ENCODE peak calls at places on chromosomes 16 and 17, in ten cellular contexts. One of them, this sample, is unnamed.
A peak's percentile ranks its signal among the peaks of the same experiment; 100 is the strongest.

GRCh38 chr16:1054660-1055556 is 17.6 kb upstream of the SSTR5 start:
- DNase-seq in brain microvascular endothelial cell: no peak
- DNase-seq in AG09309: no peak
- DNase-seq in A549: peak; percentile 77
- DNase-seq in fibroblast of pulmonary artery: peak; percentile 60
- DNase-seq in body of pancreas: peak; percentile 71
- DNase-seq in Panc1: no peak
- DNase-seq in Caco-2: peak; percentile 71
- DNase-seq in heart left ventricle: peak; percentile 55
- DNase-seq in upper lobe of right lung: peak; percentile 78
- DNase-seq in this sample: peak; percentile 5

GRCh38 chr17:14760212-14760611 is 459.3 kb downstream of the HS3ST3B1 start:
- DNase-seq in brain microvascular endothelial cell: no peak
- DNase-seq in AG09309: no peak
- DNase-seq in A549: no peak
- DNase-seq in fibroblast of pulmonary artery: no peak
- DNase-seq in body of pancreas: no peak
- DNase-seq in Panc1: no peak
- DNase-seq in Caco-2: no peak
- DNase-seq in heart left ventricle: no peak
- DNase-seq in upper lobe of right lung: no peak
- DNase-seq in this sample: no peak

GRCh38 chr17:19263621-19264010 is 26.4 kb downstream of the EPN2 start:
- DNase-seq in brain microvascular endothelial cell: peak; percentile 65
- DNase-seq in AG09309: no peak
- DNase-seq in A549: no peak
- DNase-seq in fibroblast of pulmonary artery: peak; percentile 21
- DNase-seq in body of pancreas: no peak
- DNase-seq in Panc1: no peak
- DNase-seq in Caco-2: no peak
- DNase-seq in heart left ventricle: peak; percentile 54
- DNase-seq in upper lobe of right lung: no peak
- DNase-seq in this sample: no peak

GRCh38 chr17:1399366-1399678 is 700 bp downstream of the YWHAE start:
- DNase-seq in brain microvascular endothelial cell: no peak
- DNase-seq in AG09309: no peak
- DNase-seq in A549: no peak
- DNase-seq in fibroblast of pulmonary artery: no peak
- DNase-seq in body of pancreas: no peak
- DNase-seq in Panc1: no peak
- DNase-seq in Caco-2: no peak
- DNase-seq in heart left ventricle: no peak
- DNase-seq in upper lobe of right lung: peak; percentile 82
- DNase-seq in this sample: no peak

GRCh38 chr17:80363518-80364090 is 51.4 kb upstream of the ENDOV start:
- DNase-seq in brain microvascular endothelial cell: no peak
- DNase-seq in AG09309: no peak
- DNase-seq in A549: no peak
- DNase-seq in fibroblast of pulmonary artery: no peak
- DNase-seq in body of pancreas: peak; percentile 95
- DNase-seq in Panc1: no peak
- DNase-seq in Caco-2: no peak
- DNase-seq in heart left ventricle: peak; percentile 22
- DNase-seq in upper lobe of right lung: no peak
- DNase-seq in this sample: no peak

GRCh38 chr16:23700509-23700908 is 12.5 kb downstream of the ERN2 start:
- DNase-seq in brain microvascular endothelial cell: no peak
- DNase-seq in AG09309: no peak
- DNase-seq in A549: no peak
- DNase-seq in fibroblast of pulmonary artery: no peak
- DNase-seq in body of pancreas: no peak
- DNase-seq in Panc1: no peak
- DNase-seq in Caco-2: peak; percentile 10
- DNase-seq in heart left ventricle: no peak
- DNase-seq in upper lobe of right lung: no peak
- DNase-seq in this sample: no peak

GRCh38 chr17:11264183-11264871 is 23.3 kb downstream of the SHISA6 start:
- DNase-seq in brain microvascular endothelial cell: no peak
- DNase-seq in AG09309: no peak
- DNase-seq in A549: peak; percentile 15
- DNase-seq in fibroblast of pulmonary artery: no peak
- DNase-seq in body of pancreas: no peak
- DNase-seq in Panc1: no peak
- DNase-seq in Caco-2: no peak
- DNase-seq in heart left ventricle: no peak
- DNase-seq in upper lobe of right lung: no peak
- DNase-seq in this sample: no peak

GRCh38 chr16:54407596-54407995 is 121.0 kb upstream of the IRX3 start:
- DNase-seq in brain microvascular endothelial cell: peak; percentile 6
- DNase-seq in AG09309: no peak
- DNase-seq in A549: no peak
- DNase-seq in fibroblast of pulmonary artery: peak; percentile 40
- DNase-seq in body of pancreas: no peak
- DNase-seq in Panc1: no peak
- DNase-seq in Caco-2: no peak
- DNase-seq in heart left ventricle: no peak
- DNase-seq in upper lobe of right lung: no peak
- DNase-seq in this sample: peak; percentile 58

GRCh38 chr17:68600881-68601564 is at the start of gene FAM20A:
- DNase-seq in brain microvascular endothelial cell: no peak
- DNase-seq in AG09309: no peak
- DNase-seq in A549: peak; percentile 45
- DNase-seq in fibroblast of pulmonary artery: no peak
- DNase-seq in body of pancreas: peak; percentile 54
- DNase-seq in Panc1: no peak
- DNase-seq in Caco-2: peak; percentile 18
- DNase-seq in heart left ventricle: peak; percentile 62
- DNase-seq in upper lobe of right lung: peak; percentile 91
- DNase-seq in this sample: no peak

GRCh38 chr17:5584383-5584951 is at the start of gene NLRP1:
- DNase-seq in brain microvascular endothelial cell: peak; percentile 87
- DNase-seq in AG09309: peak; percentile 80
- DNase-seq in A549: no peak
- DNase-seq in fibroblast of pulmonary artery: peak; percentile 97
- DNase-seq in body of pancreas: peak; percentile 64
- DNase-seq in Panc1: no peak
- DNase-seq in Caco-2: no peak
- DNase-seq in heart left ventricle: peak; percentile 91
- DNase-seq in upper lobe of right lung: peak; percentile 93
- DNase-seq in this sample: peak; percentile 59

GRCh38 chr16:6682142-6682811 is 650.4 kb upstream of the RBFOX1 start:
- DNase-seq in brain microvascular endothelial cell: no peak
- DNase-seq in AG09309: no peak
- DNase-seq in A549: peak; percentile 3
- DNase-seq in fibroblast of pulmonary artery: no peak
- DNase-seq in body of pancreas: peak; percentile 33
- DNase-seq in Panc1: peak; percentile 7
- DNase-seq in Caco-2: peak; percentile 35
- DNase-seq in heart left ventricle: no peak
- DNase-seq in upper lobe of right lung: peak; percentile 68
- DNase-seq in this sample: no peak

GRCh38 chr17:82320956-82321927 is 3.8 kb upstream of the CD7 start:
- DNase-seq in brain microvascular endothelial cell: no peak
- DNase-seq in AG09309: no peak
- DNase-seq in A549: peak; percentile 66
- DNase-seq in fibroblast of pulmonary artery: peak; percentile 16
- DNase-seq in body of pancreas: no peak
- DNase-seq in Panc1: no peak
- DNase-seq in Caco-2: peak; percentile 83
- DNase-seq in heart left ventricle: no peak
- DNase-seq in upper lobe of right lung: peak; percentile 77
- DNase-seq in this sample: no peak

GRCh38 chr17:74601944-74602572 is 10.0 kb upstream of the CD300LD start:
- DNase-seq in brain microvascular endothelial cell: peak; percentile 18
- DNase-seq in AG09309: no peak
- DNase-seq in A549: peak; percentile 79
- DNase-seq in fibroblast of pulmonary artery: peak; percentile 49
- DNase-seq in body of pancreas: peak; percentile 19
- DNase-seq in Panc1: peak; percentile 33
- DNase-seq in Caco-2: peak; percentile 55
- DNase-seq in heart left ventricle: no peak
- DNase-seq in upper lobe of right lung: no peak
- DNase-seq in this sample: no peak
- TF ChIP-seq CTCF in brain microvascular endothelial cell: peak; percentile 55
- TF ChIP-seq CTCF in AG09309: peak; percentile 70
- TF ChIP-seq CTCF in A549: peak; percentile 96
- TF ChIP-seq CTCF in fibroblast of pulmonary artery: peak; percentile 67
- TF ChIP-seq CTCF in body of pancreas: peak; percentile 25
- TF ChIP-seq CTCF in Panc1: peak; percentile 92
- TF ChIP-seq CTCF in Caco-2: peak; percentile 81
- TF ChIP-seq CTCF in heart left ventricle: peak; percentile 41
- TF ChIP-seq CTCF in upper lobe of right lung: peak; percentile 65
- TF ChIP-seq CTCF in this sample: peak; percentile 62

GRCh38 chr16:73065617-73066313 is 17.8 kb upstream of the ZFHX3 start:
- DNase-seq in brain microvascular endothelial cell: no peak
- DNase-seq in AG09309: no peak
- DNase-seq in A549: no peak
- DNase-seq in fibroblast of pulmonary artery: no peak
- DNase-seq in body of pancreas: no peak
- DNase-seq in Panc1: no peak
- DNase-seq in Caco-2: no peak
- DNase-seq in heart left ventricle: peak; percentile 44
- DNase-seq in upper lobe of right lung: peak; percentile 71
- DNase-seq in this sample: no peak

GRCh38 chr16:73066321-73066926 is 18.5 kb upstream of the ZFHX3 start:
- DNase-seq in brain microvascular endothelial cell: no peak
- DNase-seq in AG09309: no peak
- DNase-seq in A549: no peak
- DNase-seq in fibroblast of pulmonary artery: no peak
- DNase-seq in body of pancreas: no peak
- DNase-seq in Panc1: no peak
- DNase-seq in Caco-2: no peak
- DNase-seq in heart left ventricle: no peak
- DNase-seq in upper lobe of right lung: no peak
- DNase-seq in this sample: no peak

GRCh38 chr16:73068546-73069401 is 20.8 kb upstream of the ZFHX3 start:
- DNase-seq in brain microvascular endothelial cell: peak; percentile 98
- DNase-seq in AG09309: peak; percentile 93
- DNase-seq in A549: no peak
- DNase-seq in fibroblast of pulmonary artery: peak; percentile 97
- DNase-seq in body of pancreas: peak; percentile 69
- DNase-seq in Panc1: no peak
- DNase-seq in Caco-2: no peak
- DNase-seq in heart left ventricle: peak; percentile 90
- DNase-seq in upper lobe of right lung: peak; percentile 90
- DNase-seq in this sample: no peak

GRCh38 chr16:73067671-73068545 is 20.0 kb upstream of the ZFHX3 start:
- DNase-seq in brain microvascular endothelial cell: no peak
- DNase-seq in AG09309: no peak
- DNase-seq in A549: no peak
- DNase-seq in fibroblast of pulmonary artery: no peak
- DNase-seq in body of pancreas: no peak
- DNase-seq in Panc1: no peak
- DNase-seq in Caco-2: no peak
- DNase-seq in heart left ventricle: no peak
- DNase-seq in upper lobe of right lung: no peak
- DNase-seq in this sample: no peak

GRCh38 chr16:73066927-73067670 is 19.2 kb upstream of the ZFHX3 start:
- DNase-seq in brain microvascular endothelial cell: peak; percentile 72
- DNase-seq in AG09309: no peak
- DNase-seq in A549: no peak
- DNase-seq in fibroblast of pulmonary artery: peak; percentile 82
- DNase-seq in body of pancreas: no peak
- DNase-seq in Panc1: no peak
- DNase-seq in Caco-2: no peak
- DNase-seq in heart left ventricle: peak; percentile 31
- DNase-seq in upper lobe of right lung: no peak
- DNase-seq in this sample: no peak
- H3K4me3 ChIP-seq in brain microvascular endothelial cell: peak overlapping the region; percentile 30
- H3K4me3 ChIP-seq in AG09309: no peak overlapping the region
- H3K4me3 ChIP-seq in A549: no peak overlapping the region
- H3K4me3 ChIP-seq in fibroblast of pulmonary artery: no peak overlapping the region
- H3K4me3 ChIP-seq in body of pancreas: no peak overlapping the region
- H3K4me3 ChIP-seq in Panc1: no peak overlapping the region
- H3K4me3 ChIP-seq in Caco-2: no peak overlapping the region
- H3K4me3 ChIP-seq in heart left ventricle: peak overlapping the region; percentile 44
- H3K4me3 ChIP-seq in upper lobe of right lung: peak overlapping the region; percentile 30
- H3K4me3 ChIP-seq in this sample: no peak overlapping the region

GRCh38 chr16:55846598-55847346 is 13.9 kb upstream of the CES1 start:
- DNase-seq in brain microvascular endothelial cell: no peak
- DNase-seq in AG09309: no peak
- DNase-seq in A549: no peak
- DNase-seq in fibroblast of pulmonary artery: no peak
- DNase-seq in body of pancreas: no peak
- DNase-seq in Panc1: no peak
- DNase-seq in Caco-2: no peak
- DNase-seq in heart left ventricle: no peak
- DNase-seq in upper lobe of right lung: no peak
- DNase-seq in this sample: no peak

GRCh38 chr16:55843105-55843395 is 10.2 kb upstream of the CES1 start:
- DNase-seq in brain microvascular endothelial cell: no peak
- DNase-seq in AG09309: no peak
- DNase-seq in A549: no peak
- DNase-seq in fibroblast of pulmonary artery: no peak
- DNase-seq in body of pancreas: no peak
- DNase-seq in Panc1: no peak
- DNase-seq in Caco-2: no peak
- DNase-seq in heart left ventricle: no peak
- DNase-seq in upper lobe of right lung: no peak
- DNase-seq in this sample: no peak

DNA sequence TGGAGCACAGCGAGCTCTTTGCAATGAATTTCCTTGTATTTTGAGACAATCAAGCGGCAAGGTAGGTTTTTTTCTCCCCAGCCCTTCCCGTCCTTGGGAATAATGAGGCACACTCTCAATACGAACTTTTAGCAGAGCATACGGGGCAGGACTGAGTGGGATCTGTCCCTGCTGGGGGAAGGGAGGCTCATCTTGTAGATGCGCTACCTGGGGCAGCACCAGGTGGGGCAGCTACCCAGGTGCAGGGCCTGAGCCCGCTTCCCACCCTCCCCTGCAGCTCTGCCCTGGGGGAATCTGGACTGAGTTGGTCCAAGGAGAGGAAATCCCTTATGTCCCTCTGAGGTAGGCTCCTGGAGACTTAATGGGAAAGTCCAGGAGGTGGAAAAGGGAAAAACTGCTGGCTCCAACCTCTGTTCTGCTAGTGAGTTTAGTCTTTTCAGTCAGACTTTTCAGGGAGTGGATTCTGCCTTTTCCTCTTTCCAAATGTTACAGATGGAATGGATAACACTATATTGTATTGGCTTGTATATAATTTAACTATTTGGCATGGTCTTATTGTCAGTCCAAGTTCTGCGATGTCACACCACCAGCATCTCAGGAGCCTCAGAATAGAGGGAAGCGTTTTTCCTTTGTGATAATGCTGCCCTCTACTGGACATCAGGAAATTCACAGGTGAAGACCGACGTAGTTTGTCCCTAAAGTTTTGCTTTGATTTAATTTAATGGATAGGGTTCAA is 9.6 kb upstream of the CES1 start:
- DNase-seq in brain microvascular endothelial cell: peak; percentile 23
- DNase-seq in AG09309: peak; percentile 5
- DNase-seq in A549: peak; percentile 36
- DNase-seq in fibroblast of pulmonary artery: peak; percentile 60
- DNase-seq in body of pancreas: peak; percentile 35
- DNase-seq in Panc1: peak; percentile 17
- DNase-seq in Caco-2: peak; percentile 62
- DNase-seq in heart left ventricle: no peak
- DNase-seq in upper lobe of right lung: no peak
- DNase-seq in this sample: peak; percentile 13
- TF ChIP-seq CTCF in brain microvascular endothelial cell: peak; percentile 74
- TF ChIP-seq CTCF in AG09309: peak; percentile 65
- TF ChIP-seq CTCF in A549: peak; percentile 76
- TF ChIP-seq CTCF in fibroblast of pulmonary artery: peak; percentile 70
- TF ChIP-seq CTCF in body of pancreas: peak; percentile 81
- TF ChIP-seq CTCF in Panc1: peak; percentile 77
- TF ChIP-seq CTCF in Caco-2: peak; percentile 84
- TF ChIP-seq CTCF in heart left ventricle: peak; percentile 67
- TF ChIP-seq CTCF in upper lobe of right lung: peak; percentile 70
- TF ChIP-seq CTCF in this sample: peak; percentile 68

GRCh38 chr17:37476431-37477130 is 13.1 kb upstream of the DUSP14 start:
- DNase-seq in brain microvascular endothelial cell: no peak
- DNase-seq in AG09309: no peak
- DNase-seq in A549: no peak
- DNase-seq in fibroblast of pulmonary artery: peak; percentile 82
- DNase-seq in body of pancreas: no peak
- DNase-seq in Panc1: no peak
- DNase-seq in Caco-2: peak; percentile 59
- DNase-seq in heart left ventricle: peak; percentile 52
- DNase-seq in upper lobe of right lung: no peak
- DNase-seq in this sample: no peak
- H3K4me3 ChIP-seq in brain microvascular endothelial cell: no peak overlapping the region
- H3K4me3 ChIP-seq in AG09309: no peak overlapping the region
- H3K4me3 ChIP-seq in A549: no peak overlapping the region
- H3K4me3 ChIP-seq in fibroblast of pulmonary artery: no peak overlapping the region
- H3K4me3 ChIP-seq in body of pancreas: no peak overlapping the region
- H3K4me3 ChIP-seq in Panc1: no peak overlapping the region
- H3K4me3 ChIP-seq in Caco-2: no peak overlapping the region
- H3K4me3 ChIP-seq in heart left ventricle: no peak overlapping the region
- H3K4me3 ChIP-seq in upper lobe of right lung: no peak overlapping the region
- H3K4me3 ChIP-seq in this sample: no peak overlapping the region

This sample was measured in astrocyte of the cerebellum.